ENCODE peak calls at places on chromosomes 7 and 10, in four cellular contexts. K is progenitor cell of endocrine pancreas, T is stomach, U is OCI-LY7. H is an unnamed sample.

GRCh38 chr10:50511512-50512213 is 112.1 kb downstream of the SGMS1 start:
- DNase-seq in U (no peak), K (no peak), T (no peak), H (no peak)

GRCh38 chr7:22733761-22734160 is 6.8 kb downstream of the IL6 start:
- DNase-seq in K (no peak), U (no peak), T (no peak), H (no peak)

GRCh38 chr10:119516381-119517234 is 25.9 kb downstream of the RGS10 start:
- DNase-seq in K (no peak), U (peak), T (peak), H (no peak)

GRCh38 chr7:129222064-129222463 is 2.8 kb upstream of the AHCYL2 start:
- DNase-seq in T (no peak), U (peak), K (no peak), H (no peak)

GRCh38 chr7:133109816-133110215 is 27.9 kb upstream of the CHCHD3 start:
- DNase-seq in U (no peak), K (no peak), T (no peak), H (no peak)

GRCh38 chr7:111677848-111678247 is 115.6 kb upstream of the IMMP2L start:
- DNase-seq in K (no peak), U (no peak), T (no peak), H (no peak)

GRCh38 chr7:83519240-83519639 is 129.7 kb downstream of the SEMA3E start:
- DNase-seq in U (no peak), T (no peak), K (no peak), H (no peak)

GRCh38 chr7:22292519-22292918 is 64.4 kb downstream of the RAPGEF5 start:
- DNase-seq in U (no peak), K (no peak), T (no peak), H (no peak)

GRCh38 chr7:95469187-95469586 is 16.6 kb upstream of the ASB4 start:
- DNase-seq in T (no peak), U (no peak), K (no peak), H (no peak)

GRCh38 chr7:356087-356486 is 66.1 kb downstream of the FOXL3 start:
- DNase-seq in U (no peak), K (no peak), T (no peak), H (no peak)

GRCh38 chr10:22505923-22506685 is 160.8 kb downstream of the SPAG6 start:
- DNase-seq in U (no peak), K (no peak), T (peak), H (no peak)

GRCh38 chr7:20228654-20229053 is 11.5 kb upstream of the MACC1 start:
- DNase-seq in T (no peak), U (no peak), K (no peak), H (no peak)

GRCh38 chr7:33986951-33987948 is 81.9 kb downstream of the BMPER start:
- DNase-seq in U (no peak), K (no peak), T (no peak), H (no peak)

GRCh38 chr10:104680467-104681401 is 39.6 kb downstream of the SORCS3 start:
- DNase-seq in U (no peak), T (no peak), K (peak), H (peak)

GRCh38 chr10:98254234-98254858 is 13.6 kb downstream of the LOXL4 start:
- DNase-seq in K (no peak), T (no peak), U (no peak), H (no peak)

GRCh38 chr10:44437837-44438752 is 53.2 kb upstream of the CXCL12 start:
- DNase-seq in K (no peak), T (no peak), U (no peak), H (no peak)

GRCh38 chr7:7857143-7857583 is 111.4 kb upstream of the GLCCI1 start:
- DNase-seq in T (no peak), K (no peak), U (peak), H (peak)

GRCh38 chr10:11042375-11042774 is 24.7 kb downstream of the CELF2 start:
- DNase-seq in K (no peak), U (no peak), T (no peak), H (no peak)

GRCh38 chr7:70574970-70575799 is 556.8 kb upstream of the GALNT17 start:
- DNase-seq in K (no peak), U (no peak), T (no peak), H (peak)

DNA sequence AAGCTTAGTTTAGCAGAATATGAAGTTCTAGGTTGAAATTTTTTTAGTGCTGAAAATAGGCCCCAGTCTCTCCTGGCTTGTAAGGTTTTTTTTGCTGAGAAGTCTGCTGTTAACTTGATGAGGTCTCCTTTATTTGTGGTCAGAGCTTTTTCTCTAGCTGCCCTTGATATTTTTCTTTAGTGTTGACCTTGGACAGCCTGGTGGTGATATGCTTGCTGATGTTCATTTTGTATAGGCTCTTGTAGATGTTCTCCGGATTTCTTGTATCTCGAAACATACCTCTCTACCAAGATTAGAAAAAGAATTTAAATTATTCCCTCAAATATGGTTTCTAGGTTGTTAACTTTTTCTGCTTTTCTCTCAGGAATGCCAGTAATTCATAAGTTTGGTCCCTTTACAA is 102.4 kb downstream of the TWIST1 start:
- DNase-seq in T (no peak), K (no peak), U (no peak), H (no peak)
- TF ChIP-seq CTCF in T (no peak), K (no peak), U (no peak), H (no peak)

DNA sequence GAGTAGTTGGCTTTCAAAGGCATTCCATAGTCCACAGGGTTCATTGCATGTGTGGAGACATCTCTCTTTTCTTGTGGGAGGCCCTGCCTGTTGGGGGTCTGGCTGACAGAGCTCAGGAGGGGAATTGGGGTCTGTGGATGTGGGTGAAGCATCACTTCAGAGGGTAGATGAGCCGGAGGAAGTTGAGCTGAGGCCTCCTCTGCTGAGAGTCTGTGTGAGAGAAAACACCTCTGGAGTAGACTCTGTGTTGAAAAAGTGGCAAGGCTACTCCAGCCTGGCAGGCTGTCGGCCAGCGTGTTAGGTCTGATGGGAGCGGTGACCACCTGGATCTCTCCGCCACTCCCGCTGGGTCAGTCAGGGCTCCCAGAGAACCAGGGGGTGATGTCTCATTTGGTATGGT is 358.0 kb upstream of the MGMT start:
- DNase-seq in T (no peak), K (no peak), U (no peak), H (no peak)
- TF ChIP-seq CTCF in T (no peak), K (no peak), U (no peak), H (no peak)

GRCh38 chr7:1707756-1708611 is 37.9 kb downstream of the ELFN1 start:
- DNase-seq in T (no peak), K (no peak), U (no peak), H (no peak)
- TF ChIP-seq CTCF in T (no peak), K (no peak), U (peak), H (no peak)

DNA sequence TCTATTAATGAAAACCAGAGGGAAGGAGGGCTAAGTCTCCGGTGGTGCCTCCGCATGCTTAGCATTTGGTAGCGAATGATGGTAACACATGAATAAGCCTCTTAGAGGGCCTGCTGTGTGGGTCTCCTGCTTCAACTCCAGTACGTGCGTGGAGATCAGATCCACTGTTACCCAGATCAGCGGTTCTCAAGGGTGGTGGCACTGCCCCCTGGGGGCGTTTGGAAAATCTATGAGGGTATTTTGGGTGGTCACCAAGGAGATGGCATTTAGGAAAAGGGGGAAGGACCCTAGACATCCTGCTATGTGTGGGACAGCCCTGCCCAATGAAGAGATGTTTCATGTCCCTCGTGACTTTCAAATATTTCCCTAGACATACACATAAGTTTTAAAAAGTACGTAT is 57.1 kb upstream of the TM9SF3 start:
- DNase-seq in T (no peak), U (no peak), K (no peak), H (no peak)
- TF ChIP-seq CTCF in T (no peak), U (peak), K (no peak), H (no peak)

GRCh38 chr7:151743481-151743983 is 133.4 kb downstream of the PRKAG2 start:
- DNase-seq in U (no peak), K (no peak), T (no peak), H (no peak)

GRCh38 chr7:151744051-151744580 is 132.8 kb downstream of the PRKAG2 start:
- DNase-seq in T (no peak), U (no peak), K (no peak), H (no peak)

GRCh38 chr7:151744656-151745055 is 132.3 kb downstream of the PRKAG2 start:
- DNase-seq in T (no peak), U (no peak), K (no peak), H (no peak)

GRCh38 chr7:151745706-151746105 is 131.2 kb downstream of the PRKAG2 start:
- DNase-seq in T (no peak), K (no peak), U (no peak), H (no peak)

GRCh38 chr7:151745090-151745638 is 131.8 kb downstream of the PRKAG2 start:
- DNase-seq in K (no peak), T (peak), U (no peak), H (no peak)
- TF ChIP-seq CTCF in K (no peak), T (no peak), U (no peak), H (no peak)

GRCh38 chr10:35781643-35782035 is 139.5 kb upstream of the FZD8 start:
- DNase-seq in T (no peak), K (no peak), U (peak), H (no peak)
- TF ChIP-seq CTCF in T (no peak), K (peak), U (peak), H (no peak)

GRCh38 chr7:30222519-30223213 is 61.7 kb upstream of the ZNRF2 start:
- DNase-seq in U (no peak), K (no peak), T (no peak), H (no peak)

GRCh38 chr7:30225863-30226361 is 58.5 kb upstream of the ZNRF2 start:
- DNase-seq in U (peak), T (peak), K (no peak), H (peak)

GRCh38 chr7:30224511-30225031 is 59.8 kb upstream of the ZNRF2 start:
- DNase-seq in K (no peak), T (no peak), U (no peak), H (no peak)

GRCh38 chr7:30231271-30231670 is 53.1 kb upstream of the ZNRF2 start:
- DNase-seq in K (no peak), T (no peak), U (no peak), H (no peak)

GRCh38 chr7:30226593-30227268 is 57.7 kb upstream of the ZNRF2 start:
- DNase-seq in T (peak), K (peak), U (no peak), H (peak)
- TF ChIP-seq CTCF in T (peak), K (peak), U (peak), H (no peak)

DNA sequence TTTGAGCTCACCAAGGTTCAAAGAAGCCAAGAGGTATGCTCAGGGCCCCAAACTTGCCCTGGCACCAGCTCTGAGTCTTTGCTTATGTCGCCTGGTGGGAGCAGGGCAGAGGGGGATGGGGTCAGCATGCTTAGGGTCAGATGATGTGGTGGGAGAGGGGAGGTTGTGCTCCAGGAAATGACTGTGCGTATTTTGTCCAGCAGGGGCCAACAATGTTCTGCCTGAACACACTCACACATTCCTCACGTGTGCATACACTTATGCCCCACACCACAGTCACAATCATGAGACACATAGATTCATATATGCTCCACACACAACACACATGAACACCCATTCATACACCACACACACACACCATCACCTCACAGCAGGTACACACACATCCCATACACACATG is 4.4 kb upstream of the RAMP3 start:
- DNase-seq in K (no peak), T (no peak), U (peak), H (no peak)
- TF ChIP-seq CTCF in K (no peak), T (no peak), U (peak), H (no peak)

DNA sequence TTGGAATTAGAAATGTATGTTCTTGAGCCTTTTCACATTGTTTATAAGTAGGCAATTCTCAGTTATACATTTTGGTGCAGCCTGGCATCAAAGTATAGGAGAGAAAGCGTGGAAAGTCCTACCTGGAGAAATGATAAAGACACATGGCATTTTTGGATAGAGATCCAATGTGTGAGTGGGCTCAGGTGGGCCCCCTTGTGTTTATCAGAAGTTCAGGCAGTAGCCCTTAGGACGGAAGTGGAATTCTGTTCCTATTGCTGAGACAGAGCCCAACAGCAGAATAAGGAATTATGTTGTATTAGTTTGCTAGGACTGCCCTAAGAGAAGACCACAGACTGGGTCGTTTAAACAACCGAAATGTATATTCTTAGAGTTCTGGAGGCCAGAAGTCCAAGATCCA is 85.2 kb upstream of the AMPH start:
- DNase-seq in K (no peak), T (no peak), U (no peak), H (no peak)
- TF ChIP-seq CTCF in K (no peak), T (no peak), U (peak), H (no peak)

GRCh38 chr7:44665531-44666213 is 59.2 kb downstream of the OGDH start:
- DNase-seq in U (no peak), T (no peak), K (no peak), H (no peak)
- TF ChIP-seq CTCF in U (no peak), T (no peak), K (no peak), H (no peak)

H was measured in glutamatergic neuron.